ENCODE peak calls at places on chromosomes 2 and 18, in ten cellular contexts. E, Z, O, W, R, F, S, Q, T and N are unnamed samples.

GRCh38 chr2:75627902-75628504 is 18.6 kb upstream of the MRPL19 start:
- DNase-seq in E (peak), S (peak), O (peak), R (peak), W (peak), F (peak), T (no peak), Q (peak), Z (peak), N (peak)

GRCh38 chr2:30472326-30472725 is 25.3 kb downstream of the LCLAT1 start:
- DNase-seq in F (peak), R (no peak), T (no peak), Z (no peak), W (no peak), E (no peak), Q (no peak), O (no peak), S (no peak), N (no peak)

GRCh38 chr2:42828487-42829416 is 36.4 kb upstream of the HAAO start:
- DNase-seq in T (no peak), R (peak), S (peak), F (peak), W (peak), O (peak), E (no peak), Z (peak), Q (peak), N (no peak)

GRCh38 chr2:109525836-109526235 is 87.9 kb downstream of the SEPTIN10 start:
- DNase-seq in S (no peak), T (no peak), W (no peak), Z (no peak), E (no peak), Q (no peak), O (no peak), F (no peak), R (no peak), N (no peak)

GRCh38 chr2:217515615-217516309 is 487.0 kb downstream of the TNS1 start:
- DNase-seq in F (no peak), S (no peak), T (no peak), R (no peak), O (no peak), W (no peak), Q (no peak), Z (no peak), E (no peak), N (no peak)

GRCh38 chr2:75960134-75961009 is 249.7 kb upstream of the GCFC2 start:
- DNase-seq in O (no peak), R (no peak), T (no peak), F (no peak), Q (no peak), S (no peak), E (no peak), W (no peak), Z (no peak), N (no peak)

GRCh38 chr2:150076281-150076680 is 411.2 kb downstream of the RND3 start:
- DNase-seq in S (no peak), T (no peak), Q (no peak), W (peak), R (no peak), E (no peak), Z (no peak), O (peak), F (no peak), N (no peak)

GRCh38 chr18:69944434-69944833 is 3.2 kb downstream of the CD226 start:
- DNase-seq in S (no peak), Q (no peak), F (peak), E (no peak), W (no peak), T (no peak), R (no peak), Z (peak), O (no peak), N (no peak)

GRCh38 chr18:7021994-7022840 is 95.4 kb downstream of the LAMA1 start:
- DNase-seq in R (peak), Q (no peak), F (peak), Z (peak), E (peak), O (peak), T (no peak), W (peak), S (peak), N (peak)
- TF ChIP-seq CTCF in R (peak), Q (no peak), F (peak), Z (no peak), E (peak), O (peak), T (peak), W (peak), S (peak), N (peak)

DNA sequence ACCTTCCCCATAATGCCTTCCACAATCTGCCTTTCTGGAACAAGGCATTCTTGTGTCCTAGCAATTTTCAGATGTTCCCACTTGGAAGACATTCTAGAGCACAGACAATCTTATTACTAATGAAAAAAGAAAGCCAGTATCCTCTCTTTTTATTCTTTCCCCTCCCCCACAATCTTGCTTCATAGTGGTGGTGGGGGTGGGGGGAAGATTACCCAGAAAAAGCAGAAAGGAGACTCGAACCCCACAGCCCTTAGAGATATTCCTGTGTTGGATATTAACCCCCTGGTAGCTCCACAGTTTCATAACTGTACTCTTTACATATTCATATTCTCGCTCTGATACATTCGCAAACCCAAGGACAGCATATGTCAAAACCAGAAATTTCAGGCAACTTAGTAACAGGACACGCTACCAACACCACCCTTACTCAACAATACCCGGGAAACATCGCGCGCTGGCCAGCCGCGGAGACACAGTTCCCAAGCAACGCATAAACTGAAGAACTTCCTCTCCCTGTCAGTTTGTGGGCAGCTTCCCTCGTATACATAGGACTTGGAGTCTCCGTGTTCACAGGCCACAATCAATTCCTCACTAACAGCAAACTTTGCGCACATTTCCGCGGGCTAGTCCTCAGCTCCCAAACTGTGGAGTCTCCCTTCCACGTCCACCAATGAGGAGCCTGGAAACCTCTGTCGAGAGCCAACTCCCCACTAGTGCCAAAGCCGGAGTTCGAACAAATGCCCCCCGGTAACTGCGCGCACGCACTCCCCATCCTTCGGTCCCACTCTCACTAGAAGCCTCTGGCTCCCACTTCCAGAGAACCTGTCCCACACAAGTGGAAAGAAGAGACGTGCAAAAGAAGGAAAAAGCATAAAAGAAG is 709 bp downstream of the NR4A2 start:
- DNase-seq in T (no peak), Q (no peak), R (peak), S (peak), E (no peak), F (peak), O (peak), Z (peak), W (peak), N (peak)
- TF ChIP-seq CTCF in T (no peak), Q (no peak), R (no peak), S (no peak), E (no peak), F (no peak), O (no peak), Z (no peak), W (no peak), N (no peak)

GRCh38 chr2:40937284-40937683 is 485.4 kb upstream of the SLC8A1 start:
- DNase-seq in R (no peak), W (no peak), T (no peak), O (no peak), Z (no peak), E (no peak), F (no peak), S (no peak), Q (no peak), N (no peak)

GRCh38 chr2:40935349-40935748 is 483.5 kb upstream of the SLC8A1 start:
- DNase-seq in Q (peak), E (no peak), T (no peak), O (no peak), R (no peak), F (no peak), S (no peak), Z (no peak), W (no peak), N (no peak)
- TF ChIP-seq CTCF in Q (no peak), E (no peak), T (no peak), O (no peak), R (no peak), F (no peak), S (peak), Z (no peak), W (peak), N (no peak)

DNA sequence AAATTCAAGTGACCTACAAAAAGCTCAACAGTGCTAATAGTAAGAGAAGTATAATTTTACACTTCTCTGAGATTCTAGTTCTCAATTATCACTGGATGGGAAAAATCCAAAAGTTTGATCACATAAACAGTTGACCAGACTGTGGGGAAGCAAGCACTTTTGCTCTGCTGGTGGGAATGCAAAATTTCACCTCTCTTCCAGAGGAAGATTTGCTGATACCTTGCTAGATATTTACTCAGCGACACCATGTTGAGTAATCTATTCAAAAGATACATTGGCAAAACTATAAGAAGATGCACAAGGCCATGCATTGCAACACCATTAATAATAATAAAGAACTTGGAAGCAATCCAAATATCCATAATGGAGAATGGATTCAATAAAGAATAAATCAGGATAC is 204.4 kb downstream of the MREG start:
- DNase-seq in E (no peak), R (no peak), F (no peak), O (no peak), Z (no peak), S (no peak), T (no peak), Q (no peak), W (peak), N (no peak)
- TF ChIP-seq CTCF in E (peak), R (no peak), F (no peak), O (peak), Z (no peak), S (peak), T (no peak), Q (no peak), W (peak), N (peak)